ENCODE peak calls at places on chromosomes 16 and 17, in nine cellular contexts. H, A, I, P, X, T, B, O and Y are unnamed samples.

GRCh38 chr16:85729907-85730465 is 20.9 kb downstream of the C16orf74 start:
- DNase-seq in O (no peak), H (no peak), B (no peak), A (no peak), P (no peak), X (no peak), I (no peak), T (no peak), Y (no peak)

GRCh38 chr17:55727920-55728319 is 5.3 kb upstream of the TMEM100 start:
- DNase-seq in B (peak), O (no peak), T (no peak), H (no peak), P (no peak), A (no peak), I (no peak), X (no peak), Y (no peak)

GRCh38 chr16:68273896-68274295 is 9.6 kb downstream of the SLC7A6 start:
- DNase-seq in T (no peak), B (no peak), P (no peak), H (no peak), X (no peak), A (no peak), O (no peak), I (no peak), Y (no peak)

GRCh38 chr17:75273968-75274708 is 3.1 kb upstream of the MIF4GD start:
- DNase-seq in O (no peak), X (no peak), H (no peak), P (no peak), I (no peak), B (peak), A (peak), T (no peak), Y (no peak)

GRCh38 chr16:11084484-11085024 is 140.2 kb downstream of the CLEC16A start:
- DNase-seq in B (peak), A (peak), H (no peak), P (no peak), X (no peak), I (no peak), T (no peak), O (no peak), Y (no peak)

GRCh38 chr16:88428156-88428555 is 24.9 kb upstream of the ZFPM1 start:
- DNase-seq in I (no peak), A (no peak), P (no peak), O (no peak), B (no peak), H (no peak), X (no peak), T (no peak), Y (no peak)

GRCh38 chr17:79046501-79047280 is 22.7 kb downstream of the C1QTNF1 start:
- DNase-seq in X (no peak), P (no peak), O (no peak), T (no peak), I (no peak), H (no peak), A (peak), B (peak), Y (no peak)

GRCh38 chr16:77434365-77435239 is at the start of gene ADAMTS18:
- DNase-seq in B (no peak), O (no peak), P (no peak), H (no peak), X (no peak), I (no peak), A (no peak), T (peak), Y (no peak)

GRCh38 chr17:19237389-19238166 is 412 bp downstream of the EPN2 start:
- DNase-seq in B (no peak), O (no peak), A (no peak), H (no peak), X (peak), I (no peak), P (no peak), T (peak), Y (peak)

GRCh38 chr16:78895661-78896060 is 704.9 kb downstream of the MAF start:
- DNase-seq in T (no peak), H (no peak), I (no peak), B (no peak), O (no peak), A (no peak), X (no peak), P (no peak), Y (no peak)

GRCh38 chr17:29617481-29618271 is 5.0 kb downstream of the CORO6 start:
- DNase-seq in H (peak), P (peak), I (peak), O (peak), B (peak), X (peak), T (peak), A (peak), Y (peak)

GRCh38 chr17:45672301-45672700 is 111.8 kb upstream of the CRHR1 start:
- DNase-seq in B (no peak), X (no peak), P (no peak), A (no peak), T (peak), O (no peak), I (no peak), H (no peak), Y (no peak)

GRCh38 chr16:11536104-11536866 is 50.4 kb downstream of the LITAF start:
- DNase-seq in P (no peak), A (no peak), H (no peak), T (no peak), I (no peak), B (no peak), X (no peak), O (no peak), Y (no peak)

GRCh38 chr17:42387663-42388380 is 420 bp downstream of the STAT3 start:
- DNase-seq in X (no peak), I (no peak), H (no peak), A (no peak), T (no peak), O (no peak), P (no peak), B (no peak), Y (peak)

GRCh38 chr17:42675984-42676423 is 790 bp downstream of the PLEKHH3 start:
- DNase-seq in I (peak), A (no peak), O (peak), P (no peak), T (no peak), H (no peak), B (peak), X (peak), Y (no peak)

GRCh38 chr17:56966277-56966676 is 5.4 kb upstream of the COIL start:
- DNase-seq in X (no peak), B (no peak), I (no peak), H (no peak), P (no peak), O (no peak), A (no peak), T (peak), Y (no peak)

GRCh38 chr16:4613636-4614570 is 785 bp downstream of the UBALD1 start:
- DNase-seq in B (peak), T (no peak), I (no peak), X (no peak), H (no peak), O (no peak), P (no peak), A (no peak), Y (peak)

GRCh38 chr17:34163681-34164080 is 91.4 kb upstream of the CCL2 start:
- DNase-seq in I (no peak), H (no peak), P (no peak), T (no peak), B (peak), X (peak), O (peak), A (no peak), Y (no peak)

GRCh38 chr17:17684901-17685774 is 3.9 kb downstream of the RAI1 start:
- DNase-seq in T (no peak), B (peak), O (no peak), H (no peak), P (no peak), X (no peak), A (peak), I (no peak), Y (no peak)

GRCh38 chr16:84514295-84514873 is 9.9 kb upstream of the MEAK7 start:
- DNase-seq in B (no peak), A (no peak), O (no peak), T (no peak), I (no peak), H (no peak), X (no peak), P (no peak), Y (no peak)

GRCh38 chr16:55662641-55663040 is 6.9 kb downstream of the SLC6A2 start:
- DNase-seq in B (peak), T (no peak), X (no peak), I (no peak), P (no peak), H (no peak), O (no peak), A (peak), Y (no peak)

GRCh38 chr17:81445642-81446500 is 50.6 kb downstream of the BAHCC1 start:
- DNase-seq in O (no peak), B (no peak), X (no peak), I (no peak), A (no peak), H (no peak), P (no peak), T (no peak), Y (no peak)

GRCh38 chr16:88591577-88592021 is 21.4 kb downstream of the ZC3H18 start:
- DNase-seq in X (no peak), I (peak), H (no peak), A (no peak), O (no peak), T (no peak), B (peak), P (peak), Y (peak)

GRCh38 chr17:2192367-2193028 is 111.1 kb downstream of the SMG6 start:
- DNase-seq in H (peak), B (peak), O (no peak), T (no peak), A (peak), X (peak), I (no peak), P (no peak), Y (peak)

GRCh38 chr17:2926019-2926650 is 129.9 kb downstream of the RAP1GAP2 start:
- DNase-seq in B (peak), X (no peak), H (no peak), I (no peak), A (peak), T (no peak), O (no peak), P (no peak), Y (no peak)